ENCODE peak calls at places on chromosomes 2 and 18, in seven cellular contexts. One of them, this sample, is unnamed.

GRCh38 chr2:101342625-101343008 is 34.1 kb upstream of the RNF149 start:
- DNase-seq in upper lobe of left lung: no peak
- DNase-seq in heart left ventricle: no peak
- DNase-seq in A549: no peak
- DNase-seq in stomach: no peak
- DNase-seq in ovary: no peak
- DNase-seq in body of pancreas: no peak
- DNase-seq in this sample: no peak

GRCh38 chr2:135563793-135564192 is 32.5 kb downstream of the R3HDM1 start:
- DNase-seq in body of pancreas: no peak
- DNase-seq in upper lobe of left lung: no peak
- DNase-seq in A549: no peak
- DNase-seq in ovary: no peak
- DNase-seq in stomach: no peak
- DNase-seq in heart left ventricle: no peak
- DNase-seq in this sample: no peak

GRCh38 chr2:233470007-233470687 is 96.4 kb downstream of the USP40 start:
- DNase-seq in A549: no peak
- DNase-seq in heart left ventricle: peak
- DNase-seq in stomach: peak
- DNase-seq in body of pancreas: no peak
- DNase-seq in ovary: peak
- DNase-seq in upper lobe of left lung: peak
- DNase-seq in this sample: no peak

GRCh38 chr2:85981579-85982247 is 92.9 kb upstream of the ST3GAL5 start:
- DNase-seq in body of pancreas: no peak
- DNase-seq in A549: no peak
- DNase-seq in heart left ventricle: no peak
- DNase-seq in upper lobe of left lung: no peak
- DNase-seq in ovary: no peak
- DNase-seq in stomach: peak
- DNase-seq in this sample: peak

GRCh38 chr2:48414980-48415764 is 114.8 kb upstream of the STON1 start:
- DNase-seq in heart left ventricle: peak
- DNase-seq in A549: no peak
- DNase-seq in body of pancreas: no peak
- DNase-seq in ovary: no peak
- DNase-seq in stomach: no peak
- DNase-seq in upper lobe of left lung: peak
- DNase-seq in this sample: no peak

GRCh38 chr2:133109772-133110171 is 439.8 kb upstream of the LYPD1 start:
- DNase-seq in A549: no peak
- DNase-seq in body of pancreas: no peak
- DNase-seq in heart left ventricle: no peak
- DNase-seq in upper lobe of left lung: no peak
- DNase-seq in ovary: no peak
- DNase-seq in stomach: no peak
- DNase-seq in this sample: no peak

GRCh38 chr2:71620116-71620515 is 166.8 kb downstream of the DYSF start:
- DNase-seq in heart left ventricle: peak
- DNase-seq in stomach: peak
- DNase-seq in ovary: no peak
- DNase-seq in body of pancreas: no peak
- DNase-seq in upper lobe of left lung: no peak
- DNase-seq in A549: no peak
- DNase-seq in this sample: no peak

GRCh38 chr2:19819097-19820065 is 82.4 kb downstream of the TTC32 start:
- DNase-seq in ovary: no peak
- DNase-seq in A549: no peak
- DNase-seq in heart left ventricle: no peak
- DNase-seq in body of pancreas: no peak
- DNase-seq in stomach: no peak
- DNase-seq in upper lobe of left lung: no peak
- DNase-seq in this sample: no peak

GRCh38 chr18:75317723-75318122 is 107.1 kb downstream of the TSHZ1 start:
- DNase-seq in heart left ventricle: no peak
- DNase-seq in upper lobe of left lung: no peak
- DNase-seq in body of pancreas: no peak
- DNase-seq in A549: no peak
- DNase-seq in ovary: no peak
- DNase-seq in stomach: no peak
- DNase-seq in this sample: no peak

GRCh38 chr2:118185210-118186109 is 97.2 kb downstream of the INSIG2 start:
- DNase-seq in ovary: peak
- DNase-seq in body of pancreas: peak
- DNase-seq in upper lobe of left lung: peak
- DNase-seq in heart left ventricle: peak
- DNase-seq in A549: peak
- DNase-seq in stomach: peak
- DNase-seq in this sample: peak

GRCh38 chr2:64419591-64420165 is 34.3 kb upstream of the LGALSL start:
- DNase-seq in stomach: no peak
- DNase-seq in ovary: no peak
- DNase-seq in heart left ventricle: no peak
- DNase-seq in A549: no peak
- DNase-seq in upper lobe of left lung: no peak
- DNase-seq in body of pancreas: no peak
- DNase-seq in this sample: no peak

GRCh38 chr2:172181840-172182239 is 79.1 kb upstream of the DLX2 start:
- DNase-seq in heart left ventricle: no peak
- DNase-seq in stomach: no peak
- DNase-seq in A549: no peak
- DNase-seq in ovary: no peak
- DNase-seq in body of pancreas: no peak
- DNase-seq in upper lobe of left lung: no peak
- DNase-seq in this sample: no peak

GRCh38 chr2:233266481-233266880 is 15.0 kb downstream of the ATG16L1 start:
- DNase-seq in ovary: no peak
- DNase-seq in body of pancreas: no peak
- DNase-seq in stomach: no peak
- DNase-seq in A549: no peak
- DNase-seq in heart left ventricle: no peak
- DNase-seq in upper lobe of left lung: no peak
- DNase-seq in this sample: no peak

GRCh38 chr18:36711813-36712444 is 116.9 kb downstream of the TPGS2 start:
- DNase-seq in heart left ventricle: peak
- DNase-seq in upper lobe of left lung: no peak
- DNase-seq in ovary: no peak
- DNase-seq in stomach: no peak
- DNase-seq in body of pancreas: no peak
- DNase-seq in A549: peak
- DNase-seq in this sample: no peak

GRCh38 chr18:23291456-23292205 is 156.3 kb downstream of the CABLES1 start:
- DNase-seq in A549: no peak
- DNase-seq in upper lobe of left lung: no peak
- DNase-seq in stomach: no peak
- DNase-seq in ovary: no peak
- DNase-seq in body of pancreas: no peak
- DNase-seq in heart left ventricle: no peak
- DNase-seq in this sample: peak

GRCh38 chr2:128369126-128369555 is 50.5 kb upstream of the HS6ST1 start:
- DNase-seq in ovary: peak
- DNase-seq in body of pancreas: no peak
- DNase-seq in upper lobe of left lung: peak
- DNase-seq in A549: no peak
- DNase-seq in heart left ventricle: no peak
- DNase-seq in stomach: no peak
- DNase-seq in this sample: no peak

GRCh38 chr2:42706836-42707235 is 57.1 kb downstream of the OXER1 start:
- DNase-seq in ovary: no peak
- DNase-seq in upper lobe of left lung: no peak
- DNase-seq in stomach: no peak
- DNase-seq in heart left ventricle: no peak
- DNase-seq in A549: no peak
- DNase-seq in body of pancreas: no peak
- DNase-seq in this sample: no peak

GRCh38 chr2:60247471-60247870 is 306.0 kb downstream of the BCL11A start:
- DNase-seq in body of pancreas: no peak
- DNase-seq in A549: no peak
- DNase-seq in heart left ventricle: no peak
- DNase-seq in ovary: no peak
- DNase-seq in stomach: no peak
- DNase-seq in upper lobe of left lung: no peak
- DNase-seq in this sample: no peak

GRCh38 chr2:31337860-31338259 is 76.7 kb downstream of the XDH start:
- DNase-seq in stomach: no peak
- DNase-seq in A549: no peak
- DNase-seq in upper lobe of left lung: no peak
- DNase-seq in heart left ventricle: no peak
- DNase-seq in ovary: no peak
- DNase-seq in body of pancreas: no peak
- DNase-seq in this sample: no peak
- H3K27ac ChIP-seq in stomach: no peak
- H3K27ac ChIP-seq in A549: no peak
- H3K27ac ChIP-seq in upper lobe of left lung: no peak
- H3K27ac ChIP-seq in heart left ventricle: no peak
- H3K27ac ChIP-seq in ovary: no peak
- H3K27ac ChIP-seq in body of pancreas: no peak
- H3K27ac ChIP-seq in this sample: no peak

GRCh38 chr2:191699341-191699945 is 21.5 kb downstream of the NABP1 start:
- DNase-seq in upper lobe of left lung: no peak
- DNase-seq in body of pancreas: no peak
- DNase-seq in stomach: no peak
- DNase-seq in heart left ventricle: no peak
- DNase-seq in A549: no peak
- DNase-seq in ovary: no peak
- DNase-seq in this sample: no peak
- TF ChIP-seq POLR2A in upper lobe of left lung: no peak
- TF ChIP-seq POLR2A in body of pancreas: no peak
- TF ChIP-seq POLR2A in stomach: no peak
- TF ChIP-seq POLR2A in heart left ventricle: no peak
- TF ChIP-seq POLR2A in A549: no peak
- TF ChIP-seq POLR2A in ovary: no peak
- TF ChIP-seq POLR2A in this sample: no peak

GRCh38 chr2:112841399-112842044 is 4.9 kb upstream of the IL1B start:
- DNase-seq in A549: no peak
- DNase-seq in body of pancreas: no peak
- DNase-seq in upper lobe of left lung: no peak
- DNase-seq in ovary: no peak
- DNase-seq in stomach: no peak
- DNase-seq in heart left ventricle: no peak
- DNase-seq in this sample: no peak
- H3K27ac ChIP-seq in A549: no peak
- H3K27ac ChIP-seq in body of pancreas: no peak
- H3K27ac ChIP-seq in upper lobe of left lung: peak
- H3K27ac ChIP-seq in ovary: no peak
- H3K27ac ChIP-seq in stomach: no peak
- H3K27ac ChIP-seq in heart left ventricle: no peak
- H3K27ac ChIP-seq in this sample: no peak

DNA sequence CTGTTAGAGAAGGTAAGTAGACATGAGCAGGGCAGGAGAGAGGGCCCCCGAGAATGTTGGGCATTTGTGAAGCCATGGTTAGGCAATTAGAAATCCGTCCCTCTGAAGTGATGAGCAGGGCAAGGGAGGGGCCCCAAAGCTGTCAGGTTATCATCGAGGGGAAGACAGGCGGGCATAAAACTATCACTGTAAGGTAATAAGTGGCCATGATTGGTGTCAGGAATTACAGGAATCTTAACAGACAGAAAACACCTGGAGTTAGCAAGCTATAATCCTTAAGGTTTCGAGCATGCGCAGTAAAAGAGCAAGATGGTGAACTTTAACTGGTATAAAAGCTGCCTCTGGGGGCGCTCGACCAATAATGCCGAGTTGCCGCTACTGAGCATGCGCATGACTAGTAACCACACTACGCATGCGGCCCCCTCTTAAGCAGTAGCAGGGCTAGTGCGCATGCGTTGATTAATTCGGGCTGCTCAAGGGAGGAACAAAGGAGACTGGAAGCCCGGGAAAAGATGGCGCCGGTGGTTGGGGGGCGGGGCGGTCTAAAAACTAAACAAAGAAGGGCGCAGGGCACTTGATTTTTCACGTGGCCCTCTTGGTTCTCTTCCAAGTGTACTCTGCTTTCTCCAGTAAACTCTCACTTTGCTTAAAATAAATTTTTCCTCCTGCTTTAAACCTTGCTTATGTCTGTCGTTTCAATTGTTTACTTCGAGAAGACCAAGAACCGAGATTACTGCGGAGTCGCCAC is 5.5 kb downstream of the XRCC5 start:
- DNase-seq in upper lobe of left lung: peak
- DNase-seq in stomach: peak
- DNase-seq in A549: peak
- DNase-seq in ovary: peak
- DNase-seq in body of pancreas: peak
- DNase-seq in heart left ventricle: peak
- DNase-seq in this sample: peak
- TF ChIP-seq POLR2A in upper lobe of left lung: no peak
- TF ChIP-seq POLR2A in stomach: no peak
- TF ChIP-seq POLR2A in A549: no peak
- TF ChIP-seq POLR2A in ovary: no peak
- TF ChIP-seq POLR2A in body of pancreas: peak
- TF ChIP-seq POLR2A in heart left ventricle: no peak
- TF ChIP-seq POLR2A in this sample: peak

GRCh38 chr18:61992923-61993322 is 100.1 kb upstream of the RNF152 start:
- DNase-seq in ovary: no peak
- DNase-seq in upper lobe of left lung: no peak
- DNase-seq in heart left ventricle: no peak
- DNase-seq in stomach: no peak
- DNase-seq in body of pancreas: no peak
- DNase-seq in A549: no peak
- DNase-seq in this sample: no peak

GRCh38 chr18:61993831-61994230 is 101.0 kb upstream of the RNF152 start:
- DNase-seq in body of pancreas: no peak
- DNase-seq in ovary: no peak
- DNase-seq in upper lobe of left lung: no peak
- DNase-seq in heart left ventricle: no peak
- DNase-seq in A549: no peak
- DNase-seq in stomach: no peak
- DNase-seq in this sample: no peak

GRCh38 chr18:61992285-61992684 is 99.5 kb upstream of the RNF152 start:
- DNase-seq in ovary: no peak
- DNase-seq in stomach: no peak
- DNase-seq in upper lobe of left lung: no peak
- DNase-seq in A549: no peak
- DNase-seq in heart left ventricle: no peak
- DNase-seq in body of pancreas: no peak
- DNase-seq in this sample: no peak

GRCh38 chr18:61991201-61991600 is 98.4 kb upstream of the RNF152 start:
- DNase-seq in stomach: no peak
- DNase-seq in body of pancreas: no peak
- DNase-seq in ovary: no peak
- DNase-seq in heart left ventricle: no peak
- DNase-seq in upper lobe of left lung: no peak
- DNase-seq in A549: no peak
- DNase-seq in this sample: no peak

GRCh38 chr18:61991836-61992235 is 99.0 kb upstream of the RNF152 start:
- DNase-seq in heart left ventricle: no peak
- DNase-seq in A549: no peak
- DNase-seq in stomach: no peak
- DNase-seq in body of pancreas: no peak
- DNase-seq in upper lobe of left lung: no peak
- DNase-seq in ovary: no peak
- DNase-seq in this sample: no peak
- H3K27ac ChIP-seq in heart left ventricle: no peak
- H3K27ac ChIP-seq in A549: no peak
- H3K27ac ChIP-seq in stomach: no peak
- H3K27ac ChIP-seq in body of pancreas: no peak
- H3K27ac ChIP-seq in upper lobe of left lung: no peak
- H3K27ac ChIP-seq in ovary: peak
- H3K27ac ChIP-seq in this sample: no peak

GRCh38 chr2:210681481-210681880 is 125.1 kb downstream of the CPS1 start:
- DNase-seq in heart left ventricle: no peak
- DNase-seq in ovary: no peak
- DNase-seq in upper lobe of left lung: no peak
- DNase-seq in stomach: no peak
- DNase-seq in A549: no peak
- DNase-seq in body of pancreas: no peak
- DNase-seq in this sample: peak
- TF ChIP-seq POLR2A in heart left ventricle: no peak
- TF ChIP-seq POLR2A in ovary: no peak
- TF ChIP-seq POLR2A in upper lobe of left lung: no peak
- TF ChIP-seq POLR2A in stomach: no peak
- TF ChIP-seq POLR2A in A549: no peak
- TF ChIP-seq POLR2A in body of pancreas: no peak
- TF ChIP-seq POLR2A in this sample: no peak